ENCODE peak calls at places on chromosomes 2 and 18, in nine cellular contexts. Q is kidney, Y is heart right ventricle, A is neural progenitor cell, D is left ventricle myocardium inferior, I is spleen, L is brain microvascular endothelial cell, W is psoas muscle, E is GM23248. J is an unnamed sample.

GRCh38 chr2:188382107-188382506 is 90.4 kb downstream of the GULP1 start:
- DNase-seq in Q (no peak), Y (no peak), A (no peak), D (no peak), I (no peak), L (peak), W (no peak), E (peak), J (no peak)

GRCh38 chr18:8828300-8828699 is 122.9 kb downstream of the MTCL1 start:
- DNase-seq in Q (no peak), Y (no peak), A (no peak), D (no peak), I (no peak), L (no peak), W (no peak), E (no peak), J (no peak)

GRCh38 chr2:150204449-150204848 is 283.0 kb downstream of the RND3 start:
- DNase-seq in Q (no peak), Y (no peak), A (no peak), D (no peak), I (no peak), L (peak), W (no peak), E (peak), J (no peak)

GRCh38 chr2:12488365-12488972 is 228.3 kb upstream of the TRIB2 start:
- DNase-seq in Q (no peak), Y (no peak), A (no peak), D (no peak), I (peak), L (no peak), W (no peak), E (no peak), J (no peak)

GRCh38 chr2:196914867-196915465 is 11.5 kb downstream of the PGAP1 start:
- DNase-seq in Q (no peak), Y (no peak), A (no peak), D (no peak), I (no peak), L (no peak), W (no peak), E (no peak), J (no peak)

GRCh38 chr18:48336332-48336731 is 72.9 kb downstream of the ZBTB7C start:
- DNase-seq in Q (no peak), Y (no peak), A (no peak), D (no peak), I (no peak), L (no peak), W (no peak), E (peak), J (no peak)

GRCh38 chr2:8312861-8313768 is 368.7 kb upstream of the ID2 start:
- DNase-seq in Q (no peak), Y (no peak), A (peak), D (no peak), I (no peak), L (no peak), W (no peak), E (peak), J (no peak)

GRCh38 chr18:49052891-49053644 is 102.3 kb upstream of the SMAD7 start:
- DNase-seq in Q (no peak), Y (no peak), A (no peak), D (no peak), I (no peak), L (peak), W (no peak), E (peak), J (no peak)

GRCh38 chr2:132420776-132421175 is 4.2 kb downstream of the GPR39 start:
- DNase-seq in Q (no peak), Y (no peak), A (no peak), D (no peak), I (no peak), L (no peak), W (no peak), E (peak), J (no peak)
- H3K4me3 ChIP-seq in Q (no peak), Y (no peak), A (no peak), D (no peak), I (no peak), L (no peak), W (no peak), E (peak), J (peak)

GRCh38 chr2:171345971-171346722 is 87.6 kb downstream of the METTL8 start:
- DNase-seq in Q (no peak), Y (no peak), A (no peak), D (no peak), I (no peak), L (no peak), W (no peak), E (no peak), J (no peak)

GRCh38 chr2:171347591-171348032 is 86.2 kb downstream of the METTL8 start:
- DNase-seq in Q (no peak), Y (no peak), A (no peak), D (no peak), I (no peak), L (peak), W (no peak), E (peak), J (peak)

GRCh38 chr2:171346723-171347104 is 87.1 kb downstream of the METTL8 start:
- DNase-seq in Q (no peak), Y (no peak), A (no peak), D (no peak), I (no peak), L (no peak), W (no peak), E (no peak), J (no peak)

GRCh38 chr2:171347158-171347557 is 86.6 kb downstream of the METTL8 start:
- DNase-seq in Q (no peak), Y (no peak), A (no peak), D (no peak), I (no peak), L (peak), W (no peak), E (peak), J (no peak)

DNA sequence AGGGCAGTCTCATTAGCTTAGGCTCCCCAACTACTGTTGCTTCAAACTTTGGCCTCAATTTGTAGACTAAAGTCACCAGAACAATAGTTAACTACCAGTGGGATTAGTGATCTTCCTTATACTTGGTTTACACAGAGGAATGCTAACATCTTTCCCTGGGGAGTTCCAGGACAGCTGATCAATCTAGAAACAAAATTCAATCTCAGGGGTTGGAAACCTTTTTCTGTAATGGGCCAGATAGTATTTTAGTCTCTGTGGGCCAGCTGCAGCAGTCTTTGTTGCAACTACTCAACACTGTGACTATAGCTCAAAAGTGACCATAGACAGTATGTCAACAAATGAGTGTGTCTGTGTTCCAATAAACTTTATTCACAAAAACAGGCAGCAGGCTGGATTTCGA is 85.7 kb downstream of the METTL8 start:
- DNase-seq in Q (no peak), Y (no peak), A (no peak), D (no peak), I (no peak), L (no peak), W (no peak), E (no peak), J (no peak)
- H3K27ac ChIP-seq in Q (no peak), Y (peak), A (peak), D (peak), I (no peak), L (no peak), W (peak), E (peak), J (no peak)

GRCh38 chr2:160491922-160492371 is 1.7 kb downstream of the RBMS1 start:
- DNase-seq in Q (no peak), Y (no peak), A (peak), D (no peak), I (no peak), L (peak), W (no peak), E (peak), J (no peak)

GRCh38 chr2:160493227-160494028 is at the start of gene RBMS1:
- DNase-seq in Q (peak), Y (peak), A (peak), D (peak), I (peak), L (peak), W (peak), E (peak), J (no peak)

GRCh38 chr2:160492401-160493226 is 993 bp downstream of the RBMS1 start:
- DNase-seq in Q (peak), Y (peak), A (peak), D (peak), I (peak), L (peak), W (peak), E (peak), J (no peak)

GRCh38 chr2:160490760-160491367 is 2.7 kb downstream of the RBMS1 start:
- DNase-seq in Q (no peak), Y (no peak), A (no peak), D (no peak), I (no peak), L (no peak), W (no peak), E (peak), J (no peak)

GRCh38 chr2:160494243-160494642 is 636 bp upstream of the RBMS1 start:
- DNase-seq in Q (no peak), Y (no peak), A (no peak), D (no peak), I (no peak), L (no peak), W (no peak), E (peak), J (no peak)
- H3K4me3 ChIP-seq in Q (peak), Y (peak), A (peak), D (peak), I (peak), L (peak), W (peak), E (peak), J (peak)

GRCh38 chr2:127705281-127706065 is 4.2 kb downstream of the SFT2D3 start:
- DNase-seq in Q (no peak), Y (no peak), A (no peak), D (no peak), I (no peak), L (no peak), W (no peak), E (peak), J (no peak)

GRCh38 chr2:127709336-127709735 is 8.0 kb downstream of the SFT2D3 start:
- DNase-seq in Q (no peak), Y (no peak), A (no peak), D (no peak), I (no peak), L (no peak), W (no peak), E (no peak), J (no peak)

GRCh38 chr2:127704641-127705243 is 3.4 kb downstream of the SFT2D3 start:
- DNase-seq in Q (no peak), Y (no peak), A (no peak), D (no peak), I (no peak), L (no peak), W (no peak), E (peak), J (no peak)

GRCh38 chr2:127707890-127708648 is 6.8 kb downstream of the SFT2D3 start:
- DNase-seq in Q (no peak), Y (no peak), A (no peak), D (no peak), I (no peak), L (no peak), W (no peak), E (no peak), J (no peak)

DNA sequence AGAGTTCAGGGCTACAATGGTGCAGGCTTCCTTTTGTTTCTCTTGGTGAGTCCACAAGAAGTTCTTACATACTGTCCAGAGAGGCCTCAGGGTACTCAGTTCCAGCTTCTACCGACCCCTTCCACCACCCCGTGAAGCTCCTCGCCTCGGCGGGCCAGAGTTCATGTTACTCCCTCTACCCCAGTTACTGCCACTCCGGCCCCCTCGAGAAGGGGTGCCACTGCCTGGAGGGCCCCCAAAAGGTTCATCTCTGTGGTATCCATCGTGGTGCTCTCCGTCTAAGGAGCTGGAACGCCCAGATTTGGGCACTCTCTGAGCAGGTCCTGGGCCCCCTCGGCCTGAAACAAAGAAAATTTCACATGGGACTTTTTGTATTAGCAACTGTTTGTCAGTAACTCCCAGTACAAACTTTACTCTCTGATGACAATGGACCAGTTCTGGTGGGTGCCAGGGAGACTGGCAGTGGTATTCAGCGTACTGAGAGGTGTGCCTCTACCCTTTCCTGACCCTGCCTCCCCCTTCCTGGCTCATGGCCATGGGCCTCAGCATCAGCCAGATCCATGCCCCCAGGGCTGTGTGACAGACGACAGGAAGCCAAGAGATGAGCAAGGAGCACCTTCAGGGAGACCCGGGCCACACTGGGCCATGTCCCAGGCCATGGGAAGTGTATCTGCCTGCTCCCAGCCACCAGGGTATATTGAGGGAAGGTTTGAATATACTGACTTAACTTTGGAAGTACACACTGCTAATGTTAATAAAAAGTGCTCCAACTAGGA is 5.1 kb downstream of the SFT2D3 start:
- DNase-seq in Q (no peak), Y (no peak), A (no peak), D (no peak), I (no peak), L (no peak), W (no peak), E (no peak), J (no peak)
- H3K27ac ChIP-seq in Q (no peak), Y (no peak), A (no peak), D (peak), I (no peak), L (no peak), W (no peak), E (peak), J (no peak)

GRCh38 chr2:176677746-176678145 is 408.5 kb downstream of the MTX2 start:
- DNase-seq in Q (no peak), Y (no peak), A (no peak), D (no peak), I (no peak), L (no peak), W (no peak), E (peak), J (no peak)
- H3K4me3 ChIP-seq in Q (no peak), Y (no peak), A (no peak), D (no peak), I (no peak), L (no peak), W (no peak), E (no peak), J (no peak)

J was measured in Panc1.